ENCODE peak calls at places on chromosomes 13 and 19, in four cellular contexts. T is mammary epithelial cell, O is fibroblast of lung, Q is sigmoid colon. C is an unnamed sample.
A peak's percentile ranks its signal among the peaks of the same experiment; 100 is the strongest.

GRCh38 chr19:13042443-13043130 is 47.3 kb downstream of the NFIX start:
- DNase-seq in Q (no peak), T (no peak), O (peak; percentile 27), C (no peak)

GRCh38 chr19:19410553-19411550 is 5.4 kb downstream of the GATAD2A start:
- DNase-seq in Q (no peak), T (no peak), O (no peak), C (no peak)

GRCh38 chr13:53010374-53011105 is 18.1 kb upstream of the OLFM4 start:
- DNase-seq in O (no peak), Q (no peak), T (peak; percentile 78), C (peak; percentile 76)

GRCh38 chr13:31477961-31478360 is 261.4 kb upstream of the RXFP2 start:
- DNase-seq in Q (no peak), O (peak; percentile 74), T (no peak), C (no peak)

GRCh38 chr13:27038323-27038722 is 133.3 kb downstream of the USP12 start:
- DNase-seq in T (peak; percentile 60), O (peak; percentile 93), Q (no peak), C (no peak)

GRCh38 chr19:1243768-1244692 is 2.5 kb downstream of the ATP5F1D start:
- DNase-seq in O (peak; percentile 69), T (peak; percentile 67), Q (peak; percentile 96), C (no peak)

GRCh38 chr13:36850790-36851438 is 31.9 kb downstream of the RFXAP start:
- DNase-seq in Q (no peak), T (no peak), O (no peak), C (no peak)

GRCh38 chr13:30639671-30640070 is 22.0 kb downstream of the USPL1 start:
- DNase-seq in O (peak; percentile 71), T (no peak), Q (no peak), C (no peak)

GRCh38 chr13:73835138-73835721 is 299.0 kb downstream of the KLF12 start:
- DNase-seq in O (peak; percentile 35), T (peak; percentile 36), Q (no peak), C (no peak)

GRCh38 chr13:93345642-93346220 is 119.1 kb downstream of the GPC6 start:
- DNase-seq in O (peak; percentile 59), Q (no peak), T (no peak), C (no peak)

GRCh38 chr13:48125794-48126228 is 30.9 kb upstream of the MED4 start:
- DNase-seq in T (no peak), O (peak; percentile 61), Q (no peak), C (no peak)

GRCh38 chr13:29730253-29730652 is 120.2 kb downstream of the UBL3 start:
- DNase-seq in Q (no peak), O (no peak), T (no peak), C (no peak)

GRCh38 chr19:2051771-2052704 is 994 bp upstream of the MKNK2 start:
- DNase-seq in T (no peak), O (no peak), Q (peak; percentile 92), C (no peak)

GRCh38 chr19:32318884-32319520 is 26.4 kb upstream of the ZNF507 start:
- DNase-seq in Q (no peak), O (no peak), T (no peak), C (no peak)

GRCh38 chr19:16363133-16363851 is 38.7 kb downstream of the KLF2 start:
- DNase-seq in Q (no peak), T (peak; percentile 7), O (no peak), C (no peak)

GRCh38 chr19:43464089-43464775 is 1.2 kb downstream of the LYPD3 start:
- DNase-seq in O (no peak), T (no peak), Q (no peak), C (no peak)

GRCh38 chr13:31175847-31176536 is 14.3 kb upstream of the HSPH1 start:
- DNase-seq in Q (no peak), O (no peak), T (no peak), C (no peak)

GRCh38 chr13:56752630-56753029 is 388.1 kb upstream of the PRR20A start:
- DNase-seq in O (no peak), T (no peak), Q (no peak), C (no peak)

GRCh38 chr19:55178781-55179569 is 1.1 kb downstream of the SYT5 start:
- DNase-seq in O (peak; percentile 80), T (peak; percentile 79), Q (no peak), C (no peak)

GRCh38 chr19:36113895-36114762 is 546 bp downstream of the POLR2I start:
- DNase-seq in Q (no peak), T (peak; percentile 42), O (peak; percentile 24), C (no peak)

GRCh38 chr19:56973713-56974553 is 133.4 kb upstream of the PEG3 start:
- DNase-seq in T (no peak), Q (no peak), O (no peak), C (no peak)

GRCh38 chr19:37692956-37693660 is 26.5 kb downstream of the ZNF607 start:
- DNase-seq in T (no peak), Q (no peak), O (peak; percentile 9), C (no peak)

GRCh38 chr13:99385940-99386339 is 78.7 kb upstream of the GPR183 start:
- DNase-seq in O (no peak), T (no peak), Q (no peak), C (no peak)

GRCh38 chr19:3618144-3618810 is 8.3 kb downstream of the CACTIN start:
- DNase-seq in Q (peak; percentile 88), T (no peak), O (peak; percentile 23), C (no peak)

GRCh38 chr13:113903361-113903760 is 39.5 kb upstream of the GAS6 start:
- DNase-seq in Q (no peak), O (peak; percentile 83), T (no peak), C (no peak)

GRCh38 chr13:111853146-111853545 is 213.8 kb upstream of the SOX1 start:
- DNase-seq in Q (no peak), T (no peak), O (no peak), C (no peak)

GRCh38 chr19:1471514-1472107 is 7.4 kb downstream of the C19orf25 start:
- DNase-seq in O (no peak), Q (no peak), T (no peak), C (no peak)

GRCh38 chr19:8486661-8487136 is 15.7 kb downstream of the PRAM1 start:
- DNase-seq in Q (no peak), O (no peak), T (no peak), C (no peak)

GRCh38 chr19:8488351-8488750 is 14.1 kb downstream of the PRAM1 start:
- DNase-seq in T (no peak), Q (no peak), O (no peak), C (no peak)

GRCh38 chr19:8487137-8487851 is 15.1 kb downstream of the PRAM1 start:
- DNase-seq in O (no peak), T (no peak), Q (no peak), C (no peak)

GRCh38 chr19:8484331-8484894 is 18.0 kb downstream of the PRAM1 start:
- DNase-seq in T (no peak), O (no peak), Q (no peak), C (no peak)

DNA sequence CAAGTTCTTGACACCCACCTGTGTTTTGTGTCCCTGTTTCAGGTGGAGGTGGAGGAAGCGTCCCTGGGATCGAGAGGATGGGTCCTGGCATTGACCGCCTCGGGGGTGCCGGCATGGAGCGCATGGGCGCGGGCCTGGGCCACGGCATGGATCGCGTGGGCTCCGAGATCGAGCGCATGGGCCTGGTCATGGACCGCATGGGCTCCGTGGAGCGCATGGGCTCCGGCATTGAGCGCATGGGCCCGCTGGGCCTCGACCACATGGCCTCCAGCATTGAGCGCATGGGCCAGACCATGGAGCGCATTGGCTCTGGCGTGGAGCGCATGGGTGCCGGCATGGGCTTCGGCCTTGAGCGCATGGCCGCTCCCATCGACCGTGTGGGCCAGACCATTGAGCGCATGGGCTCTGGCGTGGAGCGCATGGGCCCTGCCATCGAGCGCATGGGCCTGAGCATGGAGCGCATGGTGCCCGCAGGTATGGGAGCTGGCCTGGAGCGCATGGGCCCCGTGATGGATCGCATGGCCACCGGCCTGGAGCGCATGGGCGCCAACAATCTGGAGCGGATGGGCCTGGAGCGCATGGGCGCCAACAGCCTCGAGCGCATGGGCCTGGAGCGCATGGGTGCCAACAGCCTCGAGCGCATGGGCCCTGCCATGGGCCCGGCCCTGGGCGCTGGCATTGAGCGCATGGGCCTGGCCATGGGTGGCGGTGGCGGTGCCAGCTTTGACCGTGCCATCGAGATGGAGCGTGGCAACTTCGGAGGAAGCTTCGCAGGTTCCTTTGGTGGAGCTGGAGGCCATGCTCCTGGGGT is 16.7 kb downstream of the PRAM1 start:
- DNase-seq in Q (no peak), O (no peak), T (no peak), C (no peak)
- H3K27ac ChIP-seq in Q (no peak overlapping the region), O (no peak overlapping the region), T (no peak overlapping the region), C (no peak overlapping the region)

GRCh38 chr19:49488863-49489537 is 1.6 kb downstream of the RPL13A start:
- DNase-seq in O (no peak), T (no peak), Q (no peak), C (no peak)
- H3K27ac ChIP-seq in O (peak overlapping the region; percentile 90), T (peak overlapping the region; percentile 96), Q (peak overlapping the region; percentile 94), C (peak overlapping the region; percentile 92)

DNA sequence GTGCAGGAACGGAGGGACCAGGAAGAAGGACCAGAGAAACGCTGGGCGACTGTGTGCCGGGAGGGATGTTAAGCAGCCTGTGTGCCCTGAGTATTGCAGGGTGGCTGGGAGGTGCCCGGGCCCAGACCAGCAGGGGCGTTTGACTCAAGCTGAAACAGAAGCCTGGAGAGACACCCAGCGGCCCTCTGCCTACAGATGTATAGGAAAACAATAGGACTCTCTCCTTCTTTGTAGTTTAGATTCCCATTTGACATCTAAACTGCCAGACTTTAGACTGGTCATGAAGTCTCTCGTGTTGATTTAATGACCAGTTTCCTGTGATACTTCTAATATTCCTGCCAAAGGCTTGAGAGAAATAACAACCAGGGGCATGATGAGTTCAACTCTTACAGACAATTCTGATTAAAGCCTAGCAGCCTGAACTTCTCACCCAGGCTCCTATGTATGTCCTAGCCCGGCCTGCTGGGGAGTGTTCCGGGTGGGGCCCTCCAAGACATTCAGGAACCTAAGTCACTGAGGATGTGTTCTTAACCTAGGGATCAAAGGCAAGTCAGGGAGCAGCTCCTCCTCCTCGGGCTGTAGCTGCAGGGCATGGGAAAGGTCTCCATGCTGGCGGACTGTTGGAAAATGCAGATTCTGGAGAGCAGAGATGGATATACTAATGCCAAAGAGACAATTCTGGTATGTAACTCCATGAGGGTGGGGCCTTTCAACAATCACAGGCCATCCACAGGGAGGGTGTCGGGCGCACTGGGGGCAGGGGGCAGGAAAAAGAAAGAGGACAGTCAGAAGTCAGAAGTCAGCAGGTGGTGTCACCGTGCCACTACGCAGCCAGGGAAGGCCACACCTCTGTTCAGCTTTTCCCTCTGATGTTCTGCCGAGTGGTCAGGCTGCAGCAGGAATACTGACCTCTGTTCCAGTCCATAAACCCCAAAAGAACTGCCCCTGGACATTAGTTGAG is 131.9 kb downstream of the STARD13 start:
- DNase-seq in O (peak; percentile 62), T (no peak), Q (no peak), C (no peak)
- H3K27ac ChIP-seq in O (no peak overlapping the region), T (no peak overlapping the region), Q (peak overlapping the region; percentile 40), C (no peak overlapping the region)

DNA sequence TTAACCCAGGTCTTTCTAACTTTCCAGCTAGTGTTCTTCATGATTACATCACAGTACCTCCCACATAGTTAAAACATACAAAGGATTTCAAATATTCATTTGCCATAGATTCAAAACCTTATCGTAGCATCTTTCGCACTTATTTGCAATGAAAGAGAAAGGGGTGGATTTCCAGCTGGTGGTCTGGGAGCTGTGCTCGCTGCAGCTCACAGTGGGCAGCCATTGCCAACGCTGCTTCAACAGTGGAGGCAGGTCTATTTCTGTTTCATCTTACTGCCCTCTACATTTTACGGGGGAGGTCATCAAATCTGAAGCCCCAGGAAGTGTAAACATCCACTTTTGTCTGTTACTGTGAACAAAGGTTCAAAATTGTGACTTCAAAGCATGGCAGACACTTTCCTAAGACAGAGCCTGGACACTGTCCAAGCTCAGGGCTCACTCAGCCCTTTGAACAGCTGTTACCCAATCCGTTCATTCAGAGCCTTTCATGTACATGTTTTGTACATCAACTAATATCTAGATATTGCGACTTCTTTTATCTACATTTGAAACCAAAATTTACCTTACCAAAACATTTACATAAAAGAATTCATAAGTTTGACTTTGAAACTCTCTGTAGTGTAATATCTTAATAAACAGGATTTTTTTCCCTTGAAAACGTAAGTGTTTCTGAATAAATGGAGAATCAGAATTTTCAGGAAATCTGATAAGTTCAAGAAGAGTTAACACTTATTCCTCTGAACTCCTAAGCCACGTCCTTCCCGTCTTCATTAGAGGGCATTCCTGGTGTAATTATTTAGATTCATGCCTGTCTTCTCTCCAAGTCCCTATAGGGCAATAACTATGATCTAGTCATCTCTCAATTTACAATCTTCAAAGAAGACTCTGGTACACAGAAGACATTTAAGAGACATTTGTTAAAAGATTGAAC is 25.1 kb downstream of the STARD13 start:
- DNase-seq in T (no peak), Q (no peak), O (no peak), C (no peak)
- H3K27ac ChIP-seq in T (no peak overlapping the region), Q (peak overlapping the region; percentile 71), O (no peak overlapping the region), C (no peak overlapping the region)